ENCODE peak calls at places on chromosomes 7 and 10, in nine cellular contexts. One of them, this sample, is unnamed.
A peak's percentile ranks its signal among the peaks of the same experiment; 100 is the strongest.

GRCh38 chr7:23941551-23941950 is 231.5 kb downstream of the STK31 start:
- DNase-seq in IMR-90: no peak
- DNase-seq in endodermal cell: no peak
- DNase-seq in aorta: no peak
- DNase-seq in CD8-positive, alpha-beta T cell: no peak
- DNase-seq in A549: no peak
- DNase-seq in neuronal stem cell: no peak
- DNase-seq in Peyer's patch: no peak
- DNase-seq in MM.1S: no peak
- DNase-seq in this sample: no peak

GRCh38 chr10:26448292-26448691 is 10.2 kb downstream of the APBB1IP start:
- DNase-seq in IMR-90: no peak
- DNase-seq in endodermal cell: no peak
- DNase-seq in aorta: no peak
- DNase-seq in CD8-positive, alpha-beta T cell: no peak
- DNase-seq in A549: no peak
- DNase-seq in neuronal stem cell: no peak
- DNase-seq in Peyer's patch: no peak
- DNase-seq in MM.1S: no peak
- DNase-seq in this sample: no peak

GRCh38 chr7:117350027-117350426 is 27.2 kb upstream of the WNT2 start:
- DNase-seq in IMR-90: no peak
- DNase-seq in endodermal cell: no peak
- DNase-seq in aorta: no peak
- DNase-seq in CD8-positive, alpha-beta T cell: no peak
- DNase-seq in A549: no peak
- DNase-seq in neuronal stem cell: no peak
- DNase-seq in Peyer's patch: no peak
- DNase-seq in MM.1S: no peak
- DNase-seq in this sample: no peak

GRCh38 chr7:150753826-150754603 is 16.8 kb downstream of the GIMAP5 start:
- DNase-seq in IMR-90: no peak
- DNase-seq in endodermal cell: peak; percentile 64
- DNase-seq in aorta: no peak
- DNase-seq in CD8-positive, alpha-beta T cell: no peak
- DNase-seq in A549: no peak
- DNase-seq in neuronal stem cell: no peak
- DNase-seq in Peyer's patch: no peak
- DNase-seq in MM.1S: peak; percentile 25
- DNase-seq in this sample: no peak

GRCh38 chr7:27101906-27102577 is 441 bp downstream of the HOXA2 start:
- DNase-seq in IMR-90: peak; percentile 35
- DNase-seq in endodermal cell: peak; percentile 77
- DNase-seq in aorta: peak; percentile 54
- DNase-seq in CD8-positive, alpha-beta T cell: no peak
- DNase-seq in A549: no peak
- DNase-seq in neuronal stem cell: no peak
- DNase-seq in Peyer's patch: peak; percentile 68
- DNase-seq in MM.1S: no peak
- DNase-seq in this sample: no peak

GRCh38 chr7:72003236-72003635 is 408.9 kb downstream of the CALN1 start:
- DNase-seq in IMR-90: no peak
- DNase-seq in endodermal cell: no peak
- DNase-seq in aorta: no peak
- DNase-seq in CD8-positive, alpha-beta T cell: no peak
- DNase-seq in A549: no peak
- DNase-seq in neuronal stem cell: no peak
- DNase-seq in Peyer's patch: no peak
- DNase-seq in MM.1S: no peak
- DNase-seq in this sample: no peak

GRCh38 chr10:101182936-101183335 is 46.3 kb downstream of the LBX1 start:
- DNase-seq in IMR-90: no peak
- DNase-seq in endodermal cell: peak; percentile 49
- DNase-seq in aorta: no peak
- DNase-seq in CD8-positive, alpha-beta T cell: no peak
- DNase-seq in A549: no peak
- DNase-seq in neuronal stem cell: no peak
- DNase-seq in Peyer's patch: no peak
- DNase-seq in MM.1S: no peak
- DNase-seq in this sample: no peak

GRCh38 chr10:69552268-69552667 is 21.0 kb downstream of the NEUROG3 start:
- DNase-seq in IMR-90: no peak
- DNase-seq in endodermal cell: no peak
- DNase-seq in aorta: no peak
- DNase-seq in CD8-positive, alpha-beta T cell: no peak
- DNase-seq in A549: no peak
- DNase-seq in neuronal stem cell: no peak
- DNase-seq in Peyer's patch: no peak
- DNase-seq in MM.1S: no peak
- DNase-seq in this sample: no peak

GRCh38 chr10:12556057-12556456 is 206.7 kb downstream of the CAMK1D start:
- DNase-seq in IMR-90: no peak
- DNase-seq in endodermal cell: no peak
- DNase-seq in aorta: no peak
- DNase-seq in CD8-positive, alpha-beta T cell: no peak
- DNase-seq in A549: no peak
- DNase-seq in neuronal stem cell: no peak
- DNase-seq in Peyer's patch: no peak
- DNase-seq in MM.1S: no peak
- DNase-seq in this sample: no peak

DNA sequence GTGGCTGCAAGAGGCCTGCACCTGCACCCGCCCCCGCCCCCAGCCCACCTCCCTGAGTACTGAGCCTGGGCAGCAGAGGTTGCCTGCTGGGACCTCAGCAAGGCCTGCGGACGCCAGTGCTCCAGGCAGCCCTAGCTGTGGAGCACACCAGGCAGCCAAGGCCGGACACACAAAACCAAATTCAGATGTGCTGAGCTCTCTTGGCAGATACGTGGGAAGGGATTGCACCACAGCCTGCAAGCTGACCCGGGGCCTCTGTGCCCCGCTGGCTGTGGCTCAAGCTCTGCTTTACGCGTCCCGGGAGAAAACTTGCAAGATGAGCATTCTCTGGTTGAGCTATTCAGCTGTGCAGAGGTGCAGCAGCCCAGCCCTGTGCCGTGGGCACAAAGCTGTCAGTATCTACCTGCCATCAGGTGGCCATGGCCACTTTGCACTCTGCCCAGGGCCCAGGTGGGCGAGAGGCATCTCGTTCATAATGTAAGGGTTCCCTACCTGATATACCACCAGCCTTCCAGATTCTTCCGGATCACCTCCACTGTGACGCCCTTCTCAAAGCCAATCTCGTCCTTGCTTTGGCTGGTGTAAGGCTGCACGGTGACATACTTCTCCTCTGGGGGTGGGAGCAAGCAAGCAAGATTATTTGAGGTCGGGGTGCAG is 123.3 kb downstream of the NEURL1 start:
- DNase-seq in IMR-90: peak; percentile 80
- DNase-seq in endodermal cell: no peak
- DNase-seq in aorta: peak; percentile 67
- DNase-seq in CD8-positive, alpha-beta T cell: no peak
- DNase-seq in A549: no peak
- DNase-seq in neuronal stem cell: no peak
- DNase-seq in Peyer's patch: no peak
- DNase-seq in MM.1S: no peak
- DNase-seq in this sample: no peak
- H3K27ac ChIP-seq in IMR-90: no peak overlapping the region
- H3K27ac ChIP-seq in endodermal cell: no peak overlapping the region
- H3K27ac ChIP-seq in aorta: no peak overlapping the region
- H3K27ac ChIP-seq in CD8-positive, alpha-beta T cell: no peak overlapping the region
- H3K27ac ChIP-seq in A549: no peak overlapping the region
- H3K27ac ChIP-seq in neuronal stem cell: no peak overlapping the region
- H3K27ac ChIP-seq in Peyer's patch: peak overlapping the region; percentile 55
- H3K27ac ChIP-seq in MM.1S: no peak overlapping the region
- H3K27ac ChIP-seq in this sample: peak overlapping the region; percentile 9

GRCh38 chr7:134710511-134710853 is 63.8 kb downstream of the BPGM start:
- DNase-seq in IMR-90: no peak
- DNase-seq in endodermal cell: no peak
- DNase-seq in aorta: no peak
- DNase-seq in CD8-positive, alpha-beta T cell: no peak
- DNase-seq in A549: no peak
- DNase-seq in neuronal stem cell: no peak
- DNase-seq in Peyer's patch: no peak
- DNase-seq in MM.1S: no peak
- DNase-seq in this sample: no peak
- H3K27ac ChIP-seq in IMR-90: no peak overlapping the region
- H3K27ac ChIP-seq in endodermal cell: no peak overlapping the region
- H3K27ac ChIP-seq in aorta: no peak overlapping the region
- H3K27ac ChIP-seq in CD8-positive, alpha-beta T cell: peak overlapping the region; percentile 50
- H3K27ac ChIP-seq in A549: no peak overlapping the region
- H3K27ac ChIP-seq in neuronal stem cell: no peak overlapping the region
- H3K27ac ChIP-seq in Peyer's patch: no peak overlapping the region
- H3K27ac ChIP-seq in MM.1S: no peak overlapping the region
- H3K27ac ChIP-seq in this sample: no peak overlapping the region

GRCh38 chr10:1431229-1431628 is 306.1 kb downstream of the ADARB2 start:
- DNase-seq in IMR-90: no peak
- DNase-seq in endodermal cell: no peak
- DNase-seq in aorta: no peak
- DNase-seq in CD8-positive, alpha-beta T cell: no peak
- DNase-seq in A549: no peak
- DNase-seq in neuronal stem cell: no peak
- DNase-seq in Peyer's patch: no peak
- DNase-seq in MM.1S: no peak
- DNase-seq in this sample: no peak

GRCh38 chr10:1424648-1425047 is 312.7 kb downstream of the ADARB2 start:
- DNase-seq in IMR-90: no peak
- DNase-seq in endodermal cell: no peak
- DNase-seq in aorta: no peak
- DNase-seq in CD8-positive, alpha-beta T cell: no peak
- DNase-seq in A549: no peak
- DNase-seq in neuronal stem cell: no peak
- DNase-seq in Peyer's patch: no peak
- DNase-seq in MM.1S: no peak
- DNase-seq in this sample: no peak

GRCh38 chr10:1423676-1424253 is 313.6 kb downstream of the ADARB2 start:
- DNase-seq in IMR-90: no peak
- DNase-seq in endodermal cell: no peak
- DNase-seq in aorta: no peak
- DNase-seq in CD8-positive, alpha-beta T cell: no peak
- DNase-seq in A549: no peak
- DNase-seq in neuronal stem cell: no peak
- DNase-seq in Peyer's patch: no peak
- DNase-seq in MM.1S: no peak
- DNase-seq in this sample: no peak

GRCh38 chr10:1425886-1426285 is 311.4 kb downstream of the ADARB2 start:
- DNase-seq in IMR-90: no peak
- DNase-seq in endodermal cell: no peak
- DNase-seq in aorta: no peak
- DNase-seq in CD8-positive, alpha-beta T cell: no peak
- DNase-seq in A549: no peak
- DNase-seq in neuronal stem cell: no peak
- DNase-seq in Peyer's patch: no peak
- DNase-seq in MM.1S: no peak
- DNase-seq in this sample: no peak

DNA sequence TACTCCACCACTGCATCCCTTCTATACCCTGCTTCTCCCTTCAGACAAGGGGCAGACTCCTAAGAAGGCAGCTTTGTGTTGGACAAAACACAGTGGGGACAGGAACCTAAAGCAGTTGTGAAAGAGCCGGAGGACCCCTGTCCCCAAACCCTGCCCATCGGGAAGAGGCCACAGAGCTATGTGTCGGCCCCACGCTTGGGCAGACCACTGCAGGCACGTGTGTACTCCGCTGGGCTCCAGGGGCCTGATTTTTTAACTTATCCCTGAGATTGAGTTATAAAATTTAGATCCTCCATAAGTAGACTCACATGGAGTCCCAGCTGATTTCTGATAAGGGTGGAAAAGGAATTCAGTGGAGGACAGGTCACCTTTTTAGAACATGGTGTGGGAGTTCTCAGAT is 310.5 kb downstream of the ADARB2 start:
- DNase-seq in IMR-90: no peak
- DNase-seq in endodermal cell: no peak
- DNase-seq in aorta: no peak
- DNase-seq in CD8-positive, alpha-beta T cell: no peak
- DNase-seq in A549: no peak
- DNase-seq in neuronal stem cell: no peak
- DNase-seq in Peyer's patch: no peak
- DNase-seq in MM.1S: no peak
- DNase-seq in this sample: no peak
- H3K27ac ChIP-seq in IMR-90: no peak overlapping the region
- H3K27ac ChIP-seq in endodermal cell: no peak overlapping the region
- H3K27ac ChIP-seq in aorta: no peak overlapping the region
- H3K27ac ChIP-seq in CD8-positive, alpha-beta T cell: no peak overlapping the region
- H3K27ac ChIP-seq in A549: no peak overlapping the region
- H3K27ac ChIP-seq in neuronal stem cell: no peak overlapping the region
- H3K27ac ChIP-seq in Peyer's patch: no peak overlapping the region
- H3K27ac ChIP-seq in MM.1S: no peak overlapping the region
- H3K27ac ChIP-seq in this sample: no peak overlapping the region

DNA sequence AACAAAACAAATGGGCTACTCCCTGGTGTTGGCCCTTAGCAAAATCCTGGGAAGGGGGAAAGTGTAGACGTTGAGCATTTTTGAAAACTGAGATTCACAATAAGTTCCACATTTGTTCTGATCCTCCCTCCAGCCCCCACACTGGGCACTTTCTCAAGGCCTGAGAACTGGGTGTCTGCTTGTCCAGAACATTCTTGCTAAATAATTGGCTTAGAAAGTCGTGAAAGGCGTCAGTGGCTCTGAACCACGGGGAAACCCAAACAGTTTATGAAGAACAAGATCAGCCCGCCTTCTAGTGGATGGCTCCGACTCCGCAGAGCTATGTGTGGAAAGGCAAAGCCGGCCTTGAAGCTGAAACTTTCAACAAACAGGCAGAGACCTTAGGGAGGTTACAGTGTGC is 370.1 kb downstream of the PRPF18 start:
- DNase-seq in IMR-90: peak; percentile 80
- DNase-seq in endodermal cell: peak; percentile 62
- DNase-seq in aorta: peak; percentile 80
- DNase-seq in CD8-positive, alpha-beta T cell: no peak
- DNase-seq in A549: no peak
- DNase-seq in neuronal stem cell: no peak
- DNase-seq in Peyer's patch: no peak
- DNase-seq in MM.1S: no peak
- DNase-seq in this sample: peak; percentile 46
- H3K27ac ChIP-seq in IMR-90: peak overlapping the region; percentile 4
- H3K27ac ChIP-seq in endodermal cell: no peak overlapping the region
- H3K27ac ChIP-seq in aorta: peak overlapping the region; percentile 51
- H3K27ac ChIP-seq in CD8-positive, alpha-beta T cell: no peak overlapping the region
- H3K27ac ChIP-seq in A549: no peak overlapping the region
- H3K27ac ChIP-seq in neuronal stem cell: no peak overlapping the region
- H3K27ac ChIP-seq in Peyer's patch: peak overlapping the region; percentile 27
- H3K27ac ChIP-seq in MM.1S: no peak overlapping the region
- H3K27ac ChIP-seq in this sample: no peak overlapping the region

This sample was measured in substantia nigra.